ENCODE peak calls at places on chromosomes 7 and 10, in five cellular contexts. X is GM12892, K is transverse colon, C is stomach, I is K562. S is an unnamed sample.

GRCh38 chr7:106317971-106318370 is 33.2 kb upstream of the NAMPT start:
- DNase-seq in X (no peak), I (no peak), K (no peak), C (no peak), S (no peak)

GRCh38 chr7:2760098-2760889 is 72.3 kb downstream of the AMZ1 start:
- DNase-seq in K (peak), C (peak), I (peak), X (no peak), S (peak)

GRCh38 chr10:124253006-124253405 is 159.6 kb upstream of the CHST15 start:
- DNase-seq in C (no peak), I (no peak), X (no peak), K (no peak), S (no peak)

GRCh38 chr7:75914169-75914654 is 743 bp upstream of the POR start:
- DNase-seq in K (peak), C (no peak), I (peak), X (no peak), S (peak)

GRCh38 chr7:121752706-121753105 is 120.3 kb upstream of the PTPRZ1 start:
- DNase-seq in C (no peak), X (no peak), I (no peak), K (no peak), S (no peak)

GRCh38 chr7:149880871-149881301 is 7.1 kb downstream of the ATP6V0E2 start:
- DNase-seq in C (no peak), K (no peak), X (no peak), I (no peak), S (no peak)

GRCh38 chr10:21238044-21238443 is 287.4 kb downstream of the SKIDA1 start:
- DNase-seq in I (no peak), C (no peak), X (no peak), K (no peak), S (no peak)

GRCh38 chr7:78702770-78703169 is 750.7 kb downstream of the MAGI2 start:
- DNase-seq in C (no peak), X (no peak), K (no peak), I (no peak), S (no peak)

GRCh38 chr7:3791327-3791726 is 490.3 kb downstream of the SDK1 start:
- DNase-seq in K (no peak), C (no peak), I (no peak), X (no peak), S (no peak)

GRCh38 chr10:22716943-22717342 is 2.6 kb upstream of the PIP4K2A start:
- DNase-seq in K (no peak), I (no peak), X (no peak), C (no peak), S (no peak)

GRCh38 chr10:22715290-22715625 is 880 bp upstream of the PIP4K2A start:
- DNase-seq in X (no peak), I (no peak), K (no peak), C (no peak), S (no peak)

GRCh38 chr10:22713853-22714523 is 390 bp downstream of the PIP4K2A start:
- DNase-seq in I (peak), C (no peak), K (peak), X (no peak), S (peak)

GRCh38 chr10:22712959-22713852 is 1.2 kb downstream of the PIP4K2A start:
- DNase-seq in C (peak), X (peak), I (peak), K (peak), S (peak)

DNA sequence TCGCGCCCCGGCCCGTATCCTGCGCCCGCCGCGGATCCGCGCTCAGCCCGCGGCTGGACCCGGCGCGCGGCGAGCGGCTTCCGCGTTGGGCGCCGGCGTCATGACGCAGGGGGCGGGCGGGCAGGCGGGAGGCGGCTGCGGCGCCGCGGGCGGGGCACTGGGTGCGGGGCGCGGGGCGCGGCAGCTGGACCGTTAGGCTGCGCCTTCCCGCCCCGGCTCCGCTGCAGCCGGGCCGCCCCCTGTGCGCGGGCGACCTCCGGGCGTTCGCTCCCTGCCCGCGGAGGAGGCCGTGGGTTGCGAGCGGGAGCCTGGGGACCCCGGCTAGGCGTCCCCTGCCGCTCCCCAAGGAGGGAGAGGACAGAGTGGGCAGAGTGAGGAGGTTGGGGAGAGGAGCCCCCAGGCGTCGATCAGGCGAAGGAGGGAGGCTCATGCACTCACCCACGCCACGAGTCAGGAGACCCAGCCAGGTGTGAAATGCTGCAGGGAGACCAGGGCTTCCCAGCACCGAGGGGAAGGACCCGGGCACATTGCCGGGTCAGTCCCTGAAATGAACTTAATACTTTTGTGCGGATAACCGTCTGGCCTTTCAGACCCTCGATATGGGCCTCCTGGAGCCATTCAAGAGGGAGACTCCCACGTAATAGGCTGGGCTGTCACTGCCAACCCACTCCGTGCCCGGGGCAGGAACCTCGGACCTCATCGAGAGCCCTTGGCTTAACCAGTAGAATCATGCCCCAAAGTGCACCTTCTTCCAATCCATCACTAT is at the start of gene PIP4K2A:
- DNase-seq in I (peak), X (peak), K (peak), C (peak), S (peak)
- TF ChIP-seq POLR2A in I (no peak), X (peak), K (no peak), C (no peak), S (no peak)

GRCh38 chr7:108770981-108771728 is 201.5 kb downstream of the DNAJB9 start:
- DNase-seq in K (no peak), I (no peak), C (no peak), X (no peak), S (no peak)
- TF ChIP-seq POLR2AphosphoS5 in K (no peak), I (no peak), C (no peak), X (no peak), S (no peak)

GRCh38 chr10:79445217-79445707 is at the start of gene ZCCHC24:
- DNase-seq in I (no peak), K (peak), X (peak), C (peak), S (peak)
- TF ChIP-seq POLR2A in I (no peak), K (no peak), X (peak), C (no peak), S (no peak)

DNA sequence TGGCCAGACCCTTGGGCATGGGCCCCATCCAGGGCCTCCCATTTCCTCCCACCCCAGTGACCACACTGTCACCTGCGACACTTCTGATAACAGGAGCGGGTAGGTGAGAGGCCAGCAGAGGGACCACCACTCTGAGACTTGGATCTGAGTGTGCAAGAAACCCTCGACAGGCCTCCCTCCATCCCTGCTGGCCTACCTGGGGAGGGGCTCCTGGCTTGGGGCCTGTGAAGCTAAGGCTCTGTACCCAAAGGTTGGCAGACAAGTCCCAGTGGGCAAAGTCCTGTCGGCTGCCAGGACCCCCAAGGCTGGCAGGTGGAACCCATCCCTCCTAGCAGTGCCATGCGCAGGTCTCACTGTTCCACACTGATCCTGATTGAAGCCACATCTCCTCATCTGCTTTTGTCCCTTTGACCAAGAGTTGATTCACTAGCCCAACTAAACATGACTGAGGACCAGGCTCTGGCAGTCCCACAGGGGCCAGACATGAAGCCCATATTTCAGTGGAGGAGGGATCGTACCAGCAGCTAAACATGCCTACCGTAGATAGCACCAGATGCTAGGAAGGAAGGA is 1.2 kb upstream of the PGAM2 start:
- DNase-seq in I (no peak), C (no peak), K (peak), X (no peak), S (peak)
- TF ChIP-seq POLR2AphosphoS5 in I (no peak), C (no peak), K (peak), X (no peak), S (peak)

S was measured in spleen.